ENCODE peak calls at places on chromosomes 4 and X, in six cellular contexts. N is AG10803, L is BJ, C is HEK293T, V is left lung, F is Karpas-422. D is an unnamed sample.
A peak's percentile ranks its signal among the peaks of the same experiment; 100 is the strongest.

GRCh38 chr4:8609406-8609805 is 16.8 kb downstream of the CPZ start:
- DNase-seq in N (no peak), L (no peak), C (no peak), V (no peak), F (no peak), D (no peak)

GRCh38 chr4:122583906-122584305 is 37.0 kb downstream of the IL21 start:
- DNase-seq in N (peak; percentile 71), L (peak; percentile 44), C (peak; percentile 26), V (no peak), F (no peak), D (no peak)

GRCh38 chrX:120727503-120727902 is 97.6 kb upstream of the C1GALT1C1 start:
- DNase-seq in N (no peak), L (no peak), C (no peak), V (no peak), F (peak; percentile 51), D (no peak)

GRCh38 chrX:153340111-153340510 is 6.2 kb downstream of the ZNF275 start:
- DNase-seq in N (no peak), L (no peak), C (peak; percentile 6), V (no peak), F (peak; percentile 19), D (no peak)

GRCh38 chrX:154712781-154713391 is 38.0 kb downstream of the GAB3 start:
- DNase-seq in N (peak; percentile 86), L (no peak), C (no peak), V (no peak), F (no peak), D (no peak)

GRCh38 chr4:123580981-123581664 is 184.5 kb downstream of the SPRY1 start:
- DNase-seq in N (no peak), L (no peak), C (peak; percentile 22), V (no peak), F (no peak), D (no peak)

GRCh38 chr4:83054928-83055327 is 19.9 kb downstream of the COPS4 start:
- DNase-seq in N (peak; percentile 38), L (no peak), C (no peak), V (no peak), F (peak; percentile 53), D (no peak)

GRCh38 chrX:121831601-121832000 is 784.2 kb downstream of the GLUD2 start:
- DNase-seq in N (peak; percentile 55), L (no peak), C (no peak), V (no peak), F (no peak), D (no peak)

GRCh38 chr4:54954656-54955388 is 170.6 kb downstream of the KDR start:
- DNase-seq in N (no peak), L (no peak), C (no peak), V (no peak), F (no peak), D (no peak)

GRCh38 chr4:15961778-15962510 is 1.0 kb downstream of the FGFBP2 start:
- DNase-seq in N (no peak), L (no peak), C (no peak), V (no peak), F (no peak), D (no peak)

GRCh38 chrX:11381464-11381863 is 88.3 kb downstream of the AMELX start:
- DNase-seq in N (peak; percentile 59), L (no peak), C (peak; percentile 29), V (no peak), F (peak; percentile 82), D (peak; percentile 44)

GRCh38 chr4:169567916-169568315 is 44.5 kb downstream of the NEK1 start:
- DNase-seq in N (no peak), L (no peak), C (no peak), V (no peak), F (no peak), D (no peak)

GRCh38 chr4:170853422-170854021 is 763.8 kb upstream of the AADAT start:
- DNase-seq in N (peak; percentile 11), L (no peak), C (peak; percentile 62), V (peak; percentile 31), F (peak; percentile 61), D (peak; percentile 77)

GRCh38 chrX:9341305-9342201 is 123.3 kb upstream of the TBL1X start:
- DNase-seq in N (peak; percentile 70), L (no peak), C (no peak), V (peak; percentile 84), F (peak; percentile 89), D (peak; percentile 47)

GRCh38 chr4:74583066-74583700 is 138.2 kb downstream of the AREG start:
- DNase-seq in N (peak; percentile 6), L (no peak), C (no peak), V (no peak), F (no peak), D (no peak)

GRCh38 chr4:2800691-2801596 is 8.1 kb downstream of the SH3BP2 start:
- DNase-seq in N (peak; percentile 44), L (no peak), C (no peak), V (peak; percentile 90), F (no peak), D (peak; percentile 66)

GRCh38 chrX:111869639-111870034 is 6.3 kb upstream of the TRPC5OS start:
- DNase-seq in N (peak; percentile 50), L (no peak), C (peak; percentile 63), V (no peak), F (peak; percentile 78), D (peak; percentile 82)

GRCh38 chr4:20418865-20419451 is 167.3 kb downstream of the SLIT2 start:
- DNase-seq in N (peak; percentile 82), L (peak; percentile 20), C (no peak), V (no peak), F (peak; percentile 70), D (peak; percentile 40)

GRCh38 chr4:115548123-115548522 is 434.7 kb upstream of the NDST4 start:
- DNase-seq in N (no peak), L (no peak), C (no peak), V (no peak), F (no peak), D (no peak)

GRCh38 chr4:24772061-24772705 is 23.2 kb upstream of the SOD3 start:
- DNase-seq in N (peak; percentile 68), L (no peak), C (no peak), V (no peak), F (no peak), D (no peak)

D was measured in neural progenitor cell.